ENCODE peak calls at places on chromosome 5, in six cellular contexts. N, V, E, B, H and W are unnamed samples.

GRCh38 chr5:90933298-90933697 is 374.7 kb downstream of the ADGRV1 start:
- DNase-seq in B (no peak), N (no peak), H (no peak), V (no peak), E (no peak), W (no peak)

GRCh38 chr5:174313615-174314014 is 268.1 kb downstream of the NSG2 start:
- DNase-seq in E (no peak), N (no peak), V (no peak), B (no peak), H (no peak), W (no peak)

GRCh38 chr5:150599917-150600511 is 40.4 kb upstream of the SYNPO start:
- DNase-seq in E (no peak), N (no peak), H (peak; percentile 90), B (no peak), V (peak; percentile 55), W (no peak)

GRCh38 chr5:135207866-135208265 is 173.8 kb upstream of the PITX1 start:
- DNase-seq in H (no peak), N (no peak), V (no peak), B (no peak), E (no peak), W (no peak)

GRCh38 chr5:113043491-113043931 is 66.9 kb downstream of the DCP2 start:
- DNase-seq in E (no peak), H (peak; percentile 79), V (no peak), B (peak; percentile 77), N (no peak), W (no peak)

GRCh38 chr5:108818613-108819272 is 71.0 kb downstream of the FER start:
- DNase-seq in H (no peak), B (no peak), V (peak; percentile 1), N (peak; percentile 61), E (no peak), W (no peak)

GRCh38 chr5:74262810-74263209 is 377.7 kb downstream of the ENC1 start:
- DNase-seq in N (no peak), B (no peak), V (no peak), E (no peak), H (no peak), W (no peak)

GRCh38 chr5:32254987-32255900 is 57.5 kb downstream of the MTMR12 start:
- DNase-seq in V (peak; percentile 61), N (no peak), E (no peak), H (no peak), B (no peak), W (no peak)

GRCh38 chr5:180126716-180127681 is 55.4 kb upstream of the RNF130 start:
- DNase-seq in V (no peak), N (peak; percentile 80), B (peak; percentile 86), E (no peak), H (peak; percentile 60), W (no peak)

GRCh38 chr5:80031109-80031508 is 4.0 kb upstream of the THBS4 start:
- DNase-seq in H (no peak), E (no peak), B (no peak), V (no peak), N (no peak), W (no peak)

GRCh38 chr5:27652505-27652904 is 614.1 kb upstream of the CDH9 start:
- DNase-seq in E (no peak), N (no peak), H (no peak), B (peak; percentile 53), V (no peak), W (no peak)

GRCh38 chr5:111548992-111549649 is 36.8 kb upstream of the STARD4 start:
- DNase-seq in N (no peak), H (no peak), V (no peak), E (no peak), B (no peak), W (no peak)

GRCh38 chr5:35094966-35095365 is 47.2 kb upstream of the AGXT2 start:
- DNase-seq in N (no peak), E (no peak), B (no peak), V (no peak), H (no peak), W (no peak)

GRCh38 chr5:64766934-64767333 is 1.6 kb downstream of the SREK1IP1 start:
- DNase-seq in V (no peak), N (no peak), H (no peak), B (no peak), E (no peak), W (no peak)

GRCh38 chr5:143521891-143522290 is 118.4 kb upstream of the NR3C1 start:
- DNase-seq in N (no peak), B (no peak), V (no peak), E (no peak), H (no peak), W (no peak)

GRCh38 chr5:22889714-22890113 is 36.6 kb upstream of the CDH12 start:
- DNase-seq in E (no peak), N (peak; percentile 5), H (no peak), V (no peak), B (no peak), W (no peak)

GRCh38 chr5:178143901-178144300 is 9.8 kb downstream of the NHP2 start:
- DNase-seq in H (peak; percentile 86), E (no peak), B (peak; percentile 74), V (no peak), N (no peak), W (no peak)

GRCh38 chr5:82307431-82307830 is 29.3 kb upstream of the RPS23 start:
- DNase-seq in E (no peak), V (peak; percentile 33), N (no peak), H (no peak), B (no peak), W (no peak)

GRCh38 chr5:147451125-147451524 is 58.7 kb downstream of the DPYSL3 start:
- DNase-seq in V (no peak), N (no peak), H (no peak), E (no peak), B (no peak), W (no peak)

GRCh38 chr5:109580225-109580624 is 109.5 kb upstream of the MAN2A1 start:
- DNase-seq in V (no peak), N (no peak), E (no peak), B (no peak), H (no peak), W (no peak)

GRCh38 chr5:94793113-94793815 is 174.8 kb downstream of the SLF1 start:
- DNase-seq in B (no peak), E (no peak), H (no peak), N (peak; percentile 79), V (peak; percentile 66), W (no peak)

GRCh38 chr5:31413030-31413812 is 118.7 kb downstream of the DROSHA start:
- DNase-seq in E (no peak), N (no peak), H (peak; percentile 51), B (no peak), V (no peak), W (no peak)

GRCh38 chr5:147169399-147169798 is 65.4 kb upstream of the STK32A start:
- DNase-seq in V (peak; percentile 32), H (no peak), B (no peak), E (no peak), N (no peak), W (no peak)

GRCh38 chr5:168314735-168315411 is 23.4 kb downstream of the WWC1 start:
- DNase-seq in N (no peak), E (no peak), H (no peak), B (no peak), V (peak; percentile 89), W (no peak)

GRCh38 chr5:112857866-112858265 is 3.2 kb upstream of the SRP19 start:
- DNase-seq in N (no peak), E (no peak), V (no peak), H (no peak), B (no peak), W (no peak)

GRCh38 chr5:136061630-136062381 is 33.0 kb downstream of the TGFBI start:
- DNase-seq in N (no peak), B (no peak), E (no peak), H (no peak), V (no peak), W (no peak)

GRCh38 chr5:77871946-77872345 is 95.8 kb upstream of the TBCA start:
- DNase-seq in B (no peak), E (no peak), V (no peak), H (no peak), N (no peak), W (no peak)

GRCh38 chr5:130272837-130273236 is 368.6 kb downstream of the CHSY3 start:
- DNase-seq in B (no peak), V (no peak), H (no peak), E (no peak), N (no peak), W (no peak)

GRCh38 chr5:169424956-169425318 is 124.0 kb upstream of the SLIT3 start:
- DNase-seq in N (no peak), B (no peak), H (no peak), E (no peak), V (no peak), W (no peak)

GRCh38 chr5:167587768-167588167 is 703.7 kb upstream of the WWC1 start:
- DNase-seq in V (peak; percentile 22), E (no peak), N (no peak), H (no peak), B (no peak), W (no peak)

GRCh38 chr5:100643473-100643872 is 108.3 kb downstream of the FAM174A start:
- DNase-seq in E (no peak), B (no peak), N (no peak), H (no peak), V (peak; percentile 57), W (no peak)

GRCh38 chr5:56159521-56159947 is 73.6 kb downstream of the ANKRD55 start:
- DNase-seq in V (no peak), E (no peak), B (no peak), H (no peak), N (no peak), W (no peak)